ENCODE peak calls at places on chromosomes 5 and 9, in four cellular contexts. One of them, this sample, is unnamed.

GRCh38 chr5:95670568-95670967 is 12.2 kb downstream of the SPATA9 start:
- DNase-seq in K562: no peak
- DNase-seq in GM12878: no peak
- DNase-seq in H1: no peak
- DNase-seq in this sample: no peak

GRCh38 chr5:149333711-149334443 is 11.4 kb upstream of the GRPEL2 start:
- DNase-seq in K562: no peak
- DNase-seq in GM12878: no peak
- DNase-seq in H1: no peak
- DNase-seq in this sample: no peak

GRCh38 chr5:107949688-107950341 is 279.1 kb upstream of the EFNA5 start:
- DNase-seq in K562: no peak
- DNase-seq in GM12878: no peak
- DNase-seq in H1: no peak
- DNase-seq in this sample: no peak

GRCh38 chr5:168086736-168087135 is 204.7 kb upstream of the WWC1 start:
- DNase-seq in K562: no peak
- DNase-seq in GM12878: no peak
- DNase-seq in H1: no peak
- DNase-seq in this sample: no peak

GRCh38 chr5:73867344-73868335 is 241.6 kb downstream of the ARHGEF28 start:
- DNase-seq in K562: no peak
- DNase-seq in GM12878: no peak
- DNase-seq in H1: no peak
- DNase-seq in this sample: no peak

GRCh38 chr9:128276574-128277270 is 646 bp downstream of the SWI5 start:
- DNase-seq in K562: peak; percentile 67
- DNase-seq in GM12878: no peak
- DNase-seq in H1: no peak
- DNase-seq in this sample: peak; percentile 45

GRCh38 chr9:119164716-119165115 is 204.5 kb downstream of the BRINP1 start:
- DNase-seq in K562: no peak
- DNase-seq in GM12878: no peak
- DNase-seq in H1: no peak
- DNase-seq in this sample: no peak

GRCh38 chr9:76401580-76402354 is 7.5 kb upstream of the RFK start:
- DNase-seq in K562: no peak
- DNase-seq in GM12878: no peak
- DNase-seq in H1: no peak
- DNase-seq in this sample: no peak

GRCh38 chr5:110951373-110951791 is 120.1 kb upstream of the TSLP start:
- DNase-seq in K562: no peak
- DNase-seq in GM12878: no peak
- DNase-seq in H1: no peak
- DNase-seq in this sample: no peak

GRCh38 chr9:5193345-5193744 is 7.9 kb upstream of the INSL6 start:
- DNase-seq in K562: no peak
- DNase-seq in GM12878: no peak
- DNase-seq in H1: no peak
- DNase-seq in this sample: no peak

GRCh38 chr9:133638076-133638475 is 1.9 kb downstream of the DBH start:
- DNase-seq in K562: no peak
- DNase-seq in GM12878: no peak
- DNase-seq in H1: no peak
- DNase-seq in this sample: no peak

GRCh38 chr9:128995791-128996190 is 32.3 kb downstream of the SH3GLB2 start:
- DNase-seq in K562: no peak
- DNase-seq in GM12878: no peak
- DNase-seq in H1: no peak
- DNase-seq in this sample: no peak

GRCh38 chr5:135232958-135233357 is 166.1 kb downstream of the MACROH2A1 start:
- DNase-seq in K562: no peak
- DNase-seq in GM12878: no peak
- DNase-seq in H1: no peak
- DNase-seq in this sample: no peak

GRCh38 chr5:159878988-159879471 is 37.3 kb upstream of the ADRA1B start:
- DNase-seq in K562: peak; percentile 20
- DNase-seq in GM12878: no peak
- DNase-seq in H1: peak; percentile 10
- DNase-seq in this sample: peak; percentile 54

GRCh38 chr5:45089870-45090269 is 281.1 kb downstream of the MRPS30 start:
- DNase-seq in K562: no peak
- DNase-seq in GM12878: no peak
- DNase-seq in H1: no peak
- DNase-seq in this sample: no peak

GRCh38 chr9:27248702-27249101 is 48.2 kb downstream of the EQTN start:
- DNase-seq in K562: no peak
- DNase-seq in GM12878: no peak
- DNase-seq in H1: no peak
- DNase-seq in this sample: no peak

GRCh38 chr5:172640822-172641358 is at the start of gene NEURL1B:
- DNase-seq in K562: peak; percentile 99
- DNase-seq in GM12878: no peak
- DNase-seq in H1: no peak
- DNase-seq in this sample: peak; percentile 80

GRCh38 chr5:111461261-111461671 is 51.1 kb downstream of the STARD4 start:
- DNase-seq in K562: no peak
- DNase-seq in GM12878: no peak
- DNase-seq in H1: peak; percentile 36
- DNase-seq in this sample: peak; percentile 31

GRCh38 chr5:147791181-147791580 is 8.7 kb upstream of the JAKMIP2 start:
- DNase-seq in K562: no peak
- DNase-seq in GM12878: no peak
- DNase-seq in H1: no peak
- DNase-seq in this sample: no peak

GRCh38 chr9:79287152-79287766 is 284.5 kb upstream of the TLE4 start:
- DNase-seq in K562: no peak
- DNase-seq in GM12878: no peak
- DNase-seq in H1: no peak
- DNase-seq in this sample: no peak

GRCh38 chr9:86193088-86193487 is 66.4 kb downstream of the C9orf153 start:
- DNase-seq in K562: no peak
- DNase-seq in GM12878: no peak
- DNase-seq in H1: no peak
- DNase-seq in this sample: no peak

DNA sequence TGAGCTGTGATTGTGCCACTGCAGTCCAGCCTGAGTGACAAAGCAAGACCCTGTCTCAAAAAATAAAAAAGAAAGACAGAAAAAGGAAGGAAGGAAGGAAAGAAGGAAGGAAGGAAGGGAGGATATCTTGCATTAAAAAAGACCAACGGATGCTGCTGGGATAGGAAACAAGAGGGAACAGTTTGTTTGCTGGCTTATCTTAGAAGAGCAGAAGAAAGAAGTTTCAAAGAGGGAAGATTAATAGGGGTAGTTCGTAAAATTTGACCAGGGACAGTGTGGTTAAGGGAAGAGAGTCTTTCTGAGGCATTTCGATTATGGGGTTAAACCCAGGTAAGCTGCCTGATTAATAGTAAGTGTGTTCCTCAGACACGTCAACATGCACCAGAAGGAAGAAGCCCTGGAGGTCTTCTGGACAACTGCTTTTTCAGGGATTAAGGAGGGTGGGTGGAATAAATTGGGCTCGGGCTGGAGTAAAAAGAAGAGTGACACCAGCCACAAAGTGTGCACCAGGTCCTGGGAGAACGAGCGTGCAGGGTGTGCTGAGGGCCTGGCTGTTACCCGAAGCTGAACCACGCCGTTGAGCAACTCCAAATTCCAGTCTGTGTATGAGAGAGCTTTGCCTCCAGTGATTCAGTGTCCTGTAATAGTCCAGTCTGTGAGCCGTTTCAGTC is 24.8 kb downstream of the FYB1 start:
- DNase-seq in K562: peak; percentile 35
- DNase-seq in GM12878: no peak
- DNase-seq in H1: no peak
- DNase-seq in this sample: no peak
- TF ChIP-seq SP1 in K562: peak; percentile 15
- TF ChIP-seq SP1 in GM12878: no peak
- TF ChIP-seq SP1 in H1: no peak
- TF ChIP-seq SP1 in this sample: no peak

GRCh38 chr9:22157831-22158230 is 148.7 kb upstream of the CDKN2B start:
- DNase-seq in K562: no peak
- DNase-seq in GM12878: no peak
- DNase-seq in H1: no peak
- DNase-seq in this sample: no peak

GRCh38 chr9:22159590-22159989 is 150.5 kb upstream of the CDKN2B start:
- DNase-seq in K562: no peak
- DNase-seq in GM12878: no peak
- DNase-seq in H1: no peak
- DNase-seq in this sample: no peak

GRCh38 chr9:22158275-22158674 is 149.2 kb upstream of the CDKN2B start:
- DNase-seq in K562: no peak
- DNase-seq in GM12878: no peak
- DNase-seq in H1: no peak
- DNase-seq in this sample: no peak

GRCh38 chr9:22160235-22160634 is 151.1 kb upstream of the CDKN2B start:
- DNase-seq in K562: no peak
- DNase-seq in GM12878: no peak
- DNase-seq in H1: no peak
- DNase-seq in this sample: no peak

DNA sequence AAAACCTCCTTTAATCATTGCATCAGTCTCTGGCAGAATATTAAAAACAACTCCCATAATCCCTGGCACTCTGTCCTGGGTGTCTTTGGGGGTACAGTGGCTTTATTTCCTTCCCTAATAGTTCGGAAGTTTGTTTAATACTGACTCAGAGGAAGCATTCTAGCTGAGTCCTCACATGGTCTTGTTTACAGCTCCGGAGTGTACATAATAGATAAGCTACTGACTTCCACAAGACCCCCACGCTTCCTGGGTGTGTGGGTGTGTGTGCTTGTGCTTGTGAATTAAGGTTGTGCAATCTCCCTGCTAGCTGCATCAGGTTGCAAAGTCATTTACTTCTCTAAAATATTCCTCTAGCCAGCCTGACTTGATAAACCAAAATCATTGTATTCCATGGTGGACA is 149.9 kb upstream of the CDKN2B start:
- DNase-seq in K562: no peak
- DNase-seq in GM12878: no peak
- DNase-seq in H1: no peak
- DNase-seq in this sample: no peak
- TF ChIP-seq USF2 in K562: no peak
- TF ChIP-seq USF2 in GM12878: no peak
- TF ChIP-seq USF2 in H1: no peak
- TF ChIP-seq USF2 in this sample: no peak

GRCh38 chr5:176726746-176727527 is 79.7 kb downstream of the TSPAN17 start:
- DNase-seq in K562: no peak
- DNase-seq in GM12878: no peak
- DNase-seq in H1: no peak
- DNase-seq in this sample: no peak

GRCh38 chr5:176727528-176727900 is 80.2 kb downstream of the TSPAN17 start:
- DNase-seq in K562: no peak
- DNase-seq in GM12878: no peak
- DNase-seq in H1: no peak
- DNase-seq in this sample: no peak

GRCh38 chr5:176724472-176724871 is 77.2 kb downstream of the TSPAN17 start:
- DNase-seq in K562: no peak
- DNase-seq in GM12878: no peak
- DNase-seq in H1: no peak
- DNase-seq in this sample: no peak

GRCh38 chr5:176723440-176723839 is 76.2 kb downstream of the TSPAN17 start:
- DNase-seq in K562: no peak
- DNase-seq in GM12878: no peak
- DNase-seq in H1: no peak
- DNase-seq in this sample: no peak

GRCh38 chr5:176725521-176725920 is 78.2 kb downstream of the TSPAN17 start:
- DNase-seq in K562: no peak
- DNase-seq in GM12878: no peak
- DNase-seq in H1: no peak
- DNase-seq in this sample: no peak
- TF ChIP-seq SP1 in K562: no peak
- TF ChIP-seq SP1 in GM12878: no peak
- TF ChIP-seq SP1 in H1: no peak
- TF ChIP-seq SP1 in this sample: no peak

DNA sequence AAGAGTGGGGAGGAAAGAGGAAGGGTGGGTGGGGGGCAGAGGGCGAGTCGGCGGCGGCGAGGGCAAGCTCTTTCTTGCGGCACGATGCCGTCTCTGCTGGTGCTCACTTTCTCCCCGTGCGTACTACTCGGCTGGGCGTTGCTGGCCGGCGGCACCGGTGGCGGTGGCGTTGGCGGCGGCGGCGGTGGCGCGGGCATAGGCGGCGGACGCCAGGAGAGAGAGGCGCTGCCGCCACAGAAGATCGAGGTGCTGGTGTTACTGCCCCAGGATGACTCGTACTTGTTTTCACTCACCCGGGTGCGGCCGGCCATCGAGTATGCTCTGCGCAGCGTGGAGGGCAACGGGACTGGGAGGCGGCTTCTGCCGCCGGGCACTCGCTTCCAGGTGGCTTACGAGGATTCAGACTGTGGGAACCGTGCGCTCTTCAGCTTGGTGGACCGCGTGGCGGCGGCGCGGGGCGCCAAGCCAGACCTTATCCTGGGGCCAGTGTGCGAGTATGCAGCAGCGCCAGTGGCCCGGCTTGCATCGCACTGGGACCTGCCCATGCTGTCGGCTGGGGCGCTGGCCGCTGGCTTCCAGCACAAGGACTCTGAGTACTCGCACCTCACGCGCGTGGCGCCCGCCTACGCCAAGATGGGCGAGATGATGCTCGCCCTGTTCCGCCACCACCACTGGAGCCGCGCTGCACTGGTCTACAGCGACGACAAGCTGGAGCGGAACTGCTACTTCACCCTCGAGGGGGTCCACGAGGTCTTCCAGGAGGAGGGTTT is 757 bp downstream of the NPR3 start:
- DNase-seq in K562: no peak
- DNase-seq in GM12878: no peak
- DNase-seq in H1: no peak
- DNase-seq in this sample: peak; percentile 41
- TF ChIP-seq USF2 in K562: no peak
- TF ChIP-seq USF2 in GM12878: no peak
- TF ChIP-seq USF2 in H1: no peak
- TF ChIP-seq USF2 in this sample: no peak

DNA sequence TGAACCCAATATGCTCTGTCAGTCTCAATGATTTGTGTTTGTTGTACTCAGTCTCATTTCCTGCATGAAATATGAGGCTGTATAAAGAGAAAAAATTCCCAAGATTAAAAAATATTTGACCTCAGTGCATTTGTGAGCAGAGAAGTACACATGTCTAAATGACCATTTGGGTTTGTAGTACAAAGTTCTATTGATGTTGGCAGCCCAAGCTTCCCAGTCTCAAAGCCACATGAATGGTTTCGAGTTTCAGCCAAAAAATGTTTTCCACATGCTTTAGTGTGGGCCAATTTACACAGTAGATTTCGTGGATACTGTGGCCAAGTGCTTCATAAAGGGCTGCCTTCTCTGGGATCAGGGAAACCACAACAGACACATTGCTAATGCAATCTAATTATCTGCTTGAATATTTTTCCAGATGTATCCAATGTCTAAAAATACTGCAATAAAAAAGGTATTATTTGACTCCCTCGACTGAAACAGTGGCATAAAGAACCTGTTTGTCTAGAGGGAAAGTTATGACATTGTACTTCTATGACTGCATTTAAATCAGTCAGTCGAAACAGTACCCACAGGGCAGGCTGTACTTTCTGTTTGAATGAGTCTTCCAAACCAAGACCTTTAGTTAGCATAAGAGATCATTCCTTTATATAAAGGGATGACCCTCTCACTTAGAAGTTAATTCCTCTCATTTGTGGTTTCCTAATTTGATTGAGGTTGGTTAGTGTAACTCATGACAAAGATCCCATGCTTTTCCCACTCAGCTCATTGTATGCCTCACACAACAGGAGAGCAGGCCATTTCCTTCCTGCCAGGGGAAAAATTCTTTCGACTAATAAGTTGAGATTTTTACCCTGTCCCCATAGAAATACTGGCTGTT is 500.4 kb downstream of the SPATA31D1 start:
- DNase-seq in K562: no peak
- DNase-seq in GM12878: no peak
- DNase-seq in H1: no peak
- DNase-seq in this sample: no peak
- TF ChIP-seq SP1 in K562: no peak
- TF ChIP-seq SP1 in GM12878: no peak
- TF ChIP-seq SP1 in H1: no peak
- TF ChIP-seq SP1 in this sample: no peak